ENCODE peak calls at places on chromosome X, in six cellular contexts. Y is MV-4-11; L is T-cell; C is stimulated activated CD4-positive, alpha-beta T cell treated with anti-CD3 and anti-CD28 coated beads, Interleukin-15, amount 100 ng/mL, for 1 hour; X is NCI-H2081; M is fibroblast of lung. G is an unnamed sample.
A peak's percentile ranks its signal among the peaks of the same experiment; 100 is the strongest.

GRCh38 chrX:134480061-134480460 is 20.1 kb downstream of the HPRT1 start:
- DNase-seq in Y (no peak), L (no peak), C (no peak), X (no peak), M (peak; percentile 68), G (no peak)

GRCh38 chrX:15511563-15511962 is 11.0 kb downstream of the BMX start:
- DNase-seq in Y (no peak), L (no peak), C (no peak), X (no peak), M (no peak), G (peak; percentile 11)

GRCh38 chrX:122565952-122566351 is 618.1 kb upstream of the GRIA3 start:
- DNase-seq in Y (no peak), L (no peak), C (no peak), X (no peak), M (peak; percentile 92), G (no peak)

GRCh38 chrX:134548257-134548732 is 88.3 kb downstream of the HPRT1 start:
- DNase-seq in Y (no peak), L (no peak), C (no peak), X (no peak), M (no peak), G (no peak)

GRCh38 chrX:38595801-38596200 is 34.5 kb downstream of the TSPAN7 start:
- DNase-seq in Y (no peak), L (no peak), C (no peak), X (no peak), M (no peak), G (no peak)

GRCh38 chrX:54865208-54865607 is 55.4 kb upstream of the TRO start:
- DNase-seq in Y (no peak), L (no peak), C (no peak), X (no peak), M (no peak), G (no peak)

GRCh38 chrX:1925053-1925481 is 310.2 kb downstream of the ASMT start:
- DNase-seq in Y (no peak), L (no peak), C (no peak), X (no peak), M (no peak), G (peak; percentile 5)

GRCh38 chrX:149871940-149872339 is 9.0 kb upstream of the MAGEA8 start:
- DNase-seq in Y (no peak), L (peak; percentile 39), C (peak; percentile 37), X (no peak), M (no peak), G (no peak)

GRCh38 chrX:9164535-9165425 is 130.9 kb upstream of the FAM9B start:
- DNase-seq in Y (no peak), L (no peak), C (no peak), X (no peak), M (peak; percentile 57), G (no peak)

GRCh38 chrX:81280148-81280547 is 78.2 kb downstream of the SH3BGRL start:
- DNase-seq in Y (no peak), L (no peak), C (no peak), X (no peak), M (peak; percentile 2), G (no peak)

GRCh38 chrX:2264179-2265030 is 236.4 kb downstream of the DHRSX start:
- DNase-seq in Y (no peak), L (no peak), C (no peak), X (no peak), M (no peak), G (no peak)

GRCh38 chrX:124217289-124218251 is 114.9 kb upstream of the TEX13D start:
- DNase-seq in Y (peak; percentile 75), L (peak; percentile 38), C (peak; percentile 14), X (peak; percentile 40), M (no peak), G (peak; percentile 74)

GRCh38 chrX:85836868-85837267 is 210.5 kb downstream of the CHM start:
- DNase-seq in Y (no peak), L (no peak), C (no peak), X (no peak), M (peak; percentile 44), G (no peak)

GRCh38 chrX:153827016-153827415 is 3.3 kb downstream of the PDZD4 start:
- DNase-seq in Y (no peak), L (no peak), C (no peak), X (no peak), M (no peak), G (no peak)

GRCh38 chrX:4239650-4240540 is 526.4 kb upstream of the PRKX start:
- DNase-seq in Y (peak; percentile 92), L (no peak), C (no peak), X (no peak), M (no peak), G (no peak)

GRCh38 chrX:151974336-151975227 is at the start of gene GABRE:
- DNase-seq in Y (no peak), L (no peak), C (no peak), X (no peak), M (no peak), G (peak; percentile 3)

GRCh38 chrX:68994135-68994882 is 165.5 kb downstream of the EFNB1 start:
- DNase-seq in Y (peak; percentile 74), L (no peak), C (no peak), X (no peak), M (no peak), G (no peak)

GRCh38 chrX:3733043-3733430 is 19.6 kb upstream of the PRKX start:
- DNase-seq in Y (no peak), L (no peak), C (no peak), X (no peak), M (no peak), G (no peak)

GRCh38 chrX:82218361-82218760 is 1016.5 kb downstream of the SH3BGRL start:
- DNase-seq in Y (peak; percentile 59), L (no peak), C (no peak), X (peak; percentile 43), M (peak; percentile 5), G (peak; percentile 17)

GRCh38 chrX:153687121-153688039 is at the start of gene SLC6A8:
- DNase-seq in Y (peak; percentile 4), L (no peak), C (no peak), X (peak; percentile 43), M (peak; percentile 52), G (peak; percentile 66)

GRCh38 chrX:19535481-19535880 is 20.2 kb upstream of the MAP3K15 start:
- DNase-seq in Y (peak; percentile 0), L (no peak), C (no peak), X (peak; percentile 5), M (peak; percentile 65), G (peak; percentile 38)